ENCODE peak calls at places on chromosomes 13 and 19, in four cellular contexts. Z is Peyer's patch, J is lower lobe of right lung, M is A549. N is an unnamed sample.

GRCh38 chr13:70994204-70994603 is 872.8 kb downstream of the DACH1 start:
- DNase-seq in J (no peak), M (no peak), Z (no peak), N (no peak)

GRCh38 chr19:13082192-13083007 is 20.3 kb downstream of the LYL1 start:
- DNase-seq in J (no peak), Z (no peak), M (peak), N (no peak)

GRCh38 chr19:12574036-12574435 is 22.8 kb upstream of the ZNF564 start:
- DNase-seq in J (no peak), M (no peak), Z (peak), N (no peak)

GRCh38 chr13:48412881-48413351 is at the start of gene LPAR6:
- DNase-seq in Z (no peak), M (no peak), J (no peak), N (no peak)

GRCh38 chr13:44155422-44156293 is 218.0 kb upstream of the SERP2 start:
- DNase-seq in J (peak), M (no peak), Z (peak), N (no peak)

GRCh38 chr13:36212789-36213188 is 1.6 kb downstream of the SOHLH2 start:
- DNase-seq in M (no peak), J (no peak), Z (no peak), N (no peak)

GRCh38 chr19:6230991-6231448 is 48.8 kb downstream of the MLLT1 start:
- DNase-seq in Z (no peak), M (no peak), J (no peak), N (no peak)

GRCh38 chr13:77696006-77696862 is 1.3 kb upstream of the SLAIN1 start:
- DNase-seq in M (no peak), J (no peak), Z (no peak), N (no peak)

GRCh38 chr13:45781553-45782326 is 69.8 kb downstream of the SIAH3 start:
- DNase-seq in J (no peak), M (no peak), Z (peak), N (no peak)

GRCh38 chr13:38922170-38922569 is 68.5 kb downstream of the STOML3 start:
- DNase-seq in Z (no peak), J (no peak), M (no peak), N (no peak)

GRCh38 chr19:49506575-49507105 is 5.8 kb upstream of the FCGRT start:
- DNase-seq in M (peak), Z (peak), J (peak), N (no peak)

GRCh38 chr19:33432408-33433170 is 59.1 kb downstream of the CEBPG start:
- DNase-seq in Z (no peak), M (no peak), J (peak), N (no peak)

DNA sequence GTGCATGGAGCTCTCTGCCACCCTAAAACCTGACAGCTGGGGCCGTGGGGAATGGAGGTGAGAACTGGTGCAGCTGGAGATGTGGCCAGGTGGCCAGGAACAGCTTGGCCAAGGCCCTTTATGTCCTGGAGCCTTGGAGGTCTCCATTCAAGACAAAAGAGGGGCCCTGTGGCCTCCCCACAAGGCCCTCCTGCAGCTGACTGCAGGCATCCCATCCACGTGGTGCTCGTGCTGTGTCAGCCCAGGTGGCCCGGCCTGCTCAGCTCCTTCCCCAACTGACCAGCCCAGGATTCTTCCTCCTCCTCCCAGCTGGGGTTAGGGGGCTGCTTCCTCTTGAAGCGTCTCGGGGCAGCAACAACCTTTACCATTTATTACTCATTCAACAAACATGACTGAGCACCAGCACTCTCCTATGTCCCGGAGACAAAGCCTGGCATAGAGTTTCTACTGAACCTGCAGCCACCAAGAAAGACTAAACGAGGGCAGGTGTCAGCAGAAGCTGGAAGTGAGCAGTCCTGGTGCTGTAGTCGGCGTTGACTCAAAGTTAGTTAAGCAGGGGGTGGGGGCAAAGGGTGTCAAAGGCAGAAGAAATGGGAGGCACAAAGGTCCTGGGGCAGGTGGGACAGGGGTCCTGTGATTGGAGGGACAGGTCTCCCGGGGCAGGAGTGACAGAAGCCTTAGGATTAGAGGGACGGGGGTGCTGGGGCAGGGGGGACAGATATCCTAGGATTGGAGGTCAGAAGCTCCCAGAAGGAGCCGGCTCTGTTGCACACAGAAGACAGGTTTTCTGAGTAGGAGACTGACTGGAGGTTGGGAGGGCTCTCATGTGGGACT is 23.3 kb upstream of the C13orf46 start:
- DNase-seq in Z (no peak), J (peak), M (no peak), N (no peak)
- H3K27ac ChIP-seq in Z (no peak), J (no peak), M (no peak), N (peak)

DNA sequence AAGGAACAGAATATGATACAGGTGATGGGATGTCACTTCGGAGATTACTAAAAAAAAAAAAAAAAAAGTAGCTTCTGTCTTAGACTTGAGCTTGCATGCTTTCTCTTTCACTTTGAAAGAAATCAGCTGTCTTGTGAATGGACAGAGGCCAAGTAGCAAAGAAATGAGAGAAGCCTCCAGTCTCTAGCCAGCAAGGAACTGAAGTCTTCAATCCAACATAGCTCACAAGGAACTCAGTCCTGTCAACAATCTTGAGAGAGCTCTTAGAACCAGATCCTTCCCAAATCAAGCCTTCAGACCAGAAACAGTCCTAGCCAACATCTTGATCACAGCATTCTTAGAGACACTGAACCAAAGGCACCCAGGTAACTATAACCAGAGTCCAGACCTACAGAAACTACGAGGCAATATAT is 7.7 kb downstream of the N4BP2L2 start:
- DNase-seq in J (no peak), Z (no peak), M (no peak), N (no peak)
- H3K27ac ChIP-seq in J (peak), Z (no peak), M (no peak), N (peak)

DNA sequence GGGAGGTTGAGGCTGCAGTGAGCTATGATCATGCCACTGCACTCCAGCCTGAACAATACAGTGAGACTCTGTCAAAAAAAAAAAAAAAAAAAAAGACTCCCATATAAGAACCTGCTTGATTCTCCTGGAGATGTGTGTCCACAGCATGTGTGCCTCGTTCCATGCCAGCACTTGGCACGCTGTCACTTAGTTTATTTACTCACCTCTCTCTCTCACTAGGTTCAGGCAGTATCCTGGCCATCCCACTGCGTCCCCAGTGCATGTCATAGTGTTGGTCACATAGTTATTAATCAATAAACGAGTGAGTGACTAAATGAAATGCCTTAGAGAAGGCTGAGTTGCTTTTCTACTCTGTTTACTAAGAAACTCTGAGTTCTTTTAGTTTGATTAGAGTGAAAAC is 79.1 kb upstream of the GPR12 start:
- DNase-seq in Z (no peak), J (no peak), M (no peak), N (no peak)
- H3K27ac ChIP-seq in Z (no peak), J (no peak), M (no peak), N (no peak)

GRCh38 chr13:24304620-24305019 is 4.8 kb upstream of the C1QTNF9 start:
- DNase-seq in J (no peak), Z (no peak), M (no peak), N (no peak)

GRCh38 chr13:24308068-24308445 is 1.3 kb upstream of the C1QTNF9 start:
- DNase-seq in J (no peak), Z (no peak), M (no peak), N (no peak)

GRCh38 chr13:24308488-24309020 is 826 bp upstream of the C1QTNF9 start:
- DNase-seq in M (no peak), Z (no peak), J (no peak), N (no peak)

GRCh38 chr13:24306632-24307031 is 2.7 kb upstream of the C1QTNF9 start:
- DNase-seq in J (no peak), M (no peak), Z (no peak), N (no peak)

DNA sequence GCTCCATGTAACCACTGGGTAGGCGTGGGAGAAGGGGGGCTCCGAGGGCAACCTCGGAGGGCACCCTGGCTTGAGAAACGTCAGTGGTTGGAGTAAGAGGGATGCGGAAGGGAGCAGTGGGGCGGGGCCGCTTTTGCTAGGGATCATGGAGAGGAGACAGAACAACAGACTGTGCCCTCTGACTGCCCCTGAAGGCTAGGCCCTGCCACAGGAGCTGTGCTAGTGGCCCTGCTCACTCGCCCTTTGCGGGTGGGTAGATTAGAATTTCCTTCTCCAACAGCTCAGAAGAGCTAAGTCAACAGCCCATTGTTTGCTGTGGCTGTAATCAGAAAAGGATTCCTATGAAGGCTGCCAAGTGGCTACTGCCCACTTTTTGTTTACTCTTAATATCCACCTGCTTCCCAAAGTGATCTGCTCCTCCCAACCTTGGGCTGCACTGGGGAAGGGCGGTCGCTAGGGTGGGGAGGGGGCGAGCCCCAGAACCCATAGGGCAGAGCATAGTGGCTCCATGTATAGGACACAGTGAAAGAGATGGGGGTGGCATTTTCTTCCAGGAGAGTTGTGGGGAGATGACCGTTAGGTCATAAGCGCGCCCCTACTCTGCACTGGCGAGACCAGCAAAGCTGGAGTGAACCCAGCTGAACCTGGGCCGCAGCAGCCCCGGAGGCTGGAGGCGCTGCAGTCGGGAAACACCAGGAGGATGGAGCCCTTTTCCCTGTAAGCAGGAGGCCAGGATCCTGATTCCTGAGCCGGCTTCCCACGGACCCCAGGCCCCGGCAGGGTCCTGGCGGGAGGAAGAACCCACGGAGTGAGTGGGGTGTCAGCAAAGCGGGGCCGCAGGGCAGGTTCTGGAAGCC is 1.9 kb upstream of the C1QTNF9 start:
- DNase-seq in Z (no peak), M (no peak), J (peak), N (no peak)
- H3K27ac ChIP-seq in Z (no peak), M (no peak), J (peak), N (no peak)

GRCh38 chr19:821228-821975 is at the start of gene PLPPR3:
- DNase-seq in J (no peak), Z (no peak), M (no peak), N (no peak)
- H3K27ac ChIP-seq in J (no peak), Z (no peak), M (peak), N (no peak)